ENCODE peak calls at places on chromosome 22, in nine cellular contexts. J, Z, X, O, L, U, A, K and T are unnamed samples. For H3K27me3 and H3K4me1, the result is how much of the 10 kb centered on the place peaks cover.

GRCh38 chr22:39122772-39123470 is 25.9 kb downstream of the APOBEC3H start:
- DNase-seq in J (no peak), Z (no peak), X (no peak), O (no peak), L (no peak), U (no peak), A (no peak), K (no peak), T (no peak)

GRCh38 chr22:23376256-23376655 is 195.9 kb downstream of the BCR start:
- DNase-seq in J (no peak), Z (peak), X (peak), O (no peak), L (no peak), U (no peak), A (no peak), K (no peak), T (no peak)

GRCh38 chr22:36257948-36258674 is 5.2 kb downstream of the APOL1 start:
- DNase-seq in J (no peak), Z (no peak), X (peak), O (no peak), L (no peak), U (no peak), A (no peak), K (no peak), T (peak)

GRCh38 chr22:29186302-29186701 is 19.4 kb upstream of the EMID1 start:
- DNase-seq in J (no peak), Z (no peak), X (no peak), O (no peak), L (no peak), U (no peak), A (no peak), K (no peak), T (no peak)

GRCh38 chr22:25933158-25933788 is 191.3 kb downstream of the MYO18B start:
- DNase-seq in J (no peak), Z (no peak), X (no peak), O (no peak), L (no peak), U (no peak), A (no peak), K (no peak), T (no peak)

GRCh38 chr22:47276219-47276843 is 513.9 kb downstream of the TBC1D22A start:
- DNase-seq in J (no peak), Z (no peak), X (peak), O (no peak), L (no peak), U (no peak), A (no peak), K (no peak), T (no peak)

GRCh38 chr22:22507743-22508273 is 734 bp downstream of the ZNF280B start:
- DNase-seq in J (no peak), Z (no peak), X (no peak), O (no peak), L (peak), U (no peak), A (no peak), K (no peak), T (no peak)

GRCh38 chr22:16989915-16990314 is 18.1 kb downstream of the GAB4 start:
- DNase-seq in J (no peak), Z (peak), X (no peak), O (no peak), L (no peak), U (no peak), A (no peak), K (no peak), T (no peak)

GRCh38 chr22:17945851-17946690 is 78.3 kb downstream of the MICAL3 start:
- DNase-seq in J (no peak), Z (no peak), X (no peak), O (no peak), L (no peak), U (no peak), A (no peak), K (no peak), T (no peak)

GRCh38 chr22:36156515-36157419 is 3.8 kb downstream of the APOL3 start:
- DNase-seq in J (peak), Z (peak), X (peak), O (peak), L (peak), U (peak), A (peak), K (peak), T (peak)

GRCh38 chr22:39098026-39098425 is 982 bp downstream of the APOBEC3H start:
- DNase-seq in J (no peak), Z (no peak), X (no peak), O (no peak), L (peak), U (peak), A (no peak), K (no peak), T (no peak)

GRCh38 chr22:29726512-29727247 is 6.9 kb downstream of the CABP7 start:
- DNase-seq in J (no peak), Z (no peak), X (no peak), O (no peak), L (no peak), U (no peak), A (no peak), K (no peak), T (no peak)

GRCh38 chr22:17836977-17837742 is 62.9 kb upstream of the BID start:
- DNase-seq in J (no peak), Z (no peak), X (no peak), O (no peak), L (peak), U (no peak), A (no peak), K (no peak), T (no peak)

GRCh38 chr22:36507518-36508010 is 724 bp upstream of the FOXRED2 start:
- DNase-seq in J (no peak), Z (no peak), X (no peak), O (no peak), L (no peak), U (no peak), A (no peak), K (no peak), T (no peak)

GRCh38 chr22:44400763-44401060 is 88.0 kb upstream of the SHISAL1 start:
- DNase-seq in J (no peak), Z (no peak), X (no peak), O (no peak), L (no peak), U (no peak), A (no peak), K (no peak), T (no peak)

GRCh38 chr22:44396727-44397722 is 84.3 kb upstream of the SHISAL1 start:
- DNase-seq in J (peak), Z (no peak), X (peak), O (peak), L (no peak), U (no peak), A (no peak), K (no peak), T (no peak)

GRCh38 chr22:44399906-44400762 is 87.4 kb upstream of the SHISAL1 start:
- DNase-seq in J (peak), Z (no peak), X (peak), O (peak), L (no peak), U (no peak), A (no peak), K (no peak), T (no peak)

GRCh38 chr22:44399196-44399837 is 86.6 kb upstream of the SHISAL1 start:
- DNase-seq in J (peak), Z (no peak), X (peak), O (peak), L (no peak), U (no peak), A (no peak), K (no peak), T (no peak)

DNA sequence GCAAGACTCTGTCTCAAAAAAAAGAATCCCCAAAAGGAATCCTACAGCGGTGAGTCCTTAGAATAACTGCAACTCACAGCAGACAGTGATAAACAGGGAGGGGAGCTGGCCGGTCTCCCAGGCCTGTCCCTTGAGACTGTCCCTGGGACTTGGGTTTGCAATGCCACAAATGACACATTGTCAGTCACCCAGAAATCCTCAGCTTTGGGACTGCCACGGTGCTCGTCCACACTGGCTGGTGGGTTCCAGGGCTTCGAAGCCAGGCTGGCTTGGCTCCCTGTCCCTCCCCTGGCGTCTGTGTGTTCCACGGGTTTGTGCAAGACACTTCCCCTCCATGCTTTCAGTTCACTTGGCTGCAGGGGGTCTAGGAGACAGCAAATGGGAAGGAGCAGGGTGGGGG is 86.0 kb upstream of the SHISAL1 start:
- DNase-seq in J (peak), Z (no peak), X (peak), O (peak), L (no peak), U (no peak), A (no peak), K (no peak), T (no peak)
- H3K27ac ChIP-seq in J (no peak), Z (no peak), X (no peak), O (no peak), L (no peak), U (no peak), A (no peak), K (no peak), T (no peak)

GRCh38 chr22:32576553-32577255 is 102.1 kb downstream of the FBXO7 start:
- DNase-seq in J (no peak), Z (no peak), X (no peak), O (no peak), L (peak), U (no peak), A (no peak), K (no peak), T (no peak)

GRCh38 chr22:32574397-32574796 is 99.8 kb downstream of the FBXO7 start:
- DNase-seq in J (no peak), Z (no peak), X (no peak), O (no peak), L (no peak), U (no peak), A (no peak), K (no peak), T (no peak)

GRCh38 chr22:32573991-32574390 is 99.4 kb downstream of the FBXO7 start:
- DNase-seq in J (no peak), Z (no peak), X (no peak), O (no peak), L (no peak), U (no peak), A (no peak), K (no peak), T (no peak)

GRCh38 chr22:32577591-32577990 is 103.0 kb downstream of the FBXO7 start:
- DNase-seq in J (no peak), Z (no peak), X (no peak), O (no peak), L (no peak), U (no peak), A (no peak), K (no peak), T (no peak)

DNA sequence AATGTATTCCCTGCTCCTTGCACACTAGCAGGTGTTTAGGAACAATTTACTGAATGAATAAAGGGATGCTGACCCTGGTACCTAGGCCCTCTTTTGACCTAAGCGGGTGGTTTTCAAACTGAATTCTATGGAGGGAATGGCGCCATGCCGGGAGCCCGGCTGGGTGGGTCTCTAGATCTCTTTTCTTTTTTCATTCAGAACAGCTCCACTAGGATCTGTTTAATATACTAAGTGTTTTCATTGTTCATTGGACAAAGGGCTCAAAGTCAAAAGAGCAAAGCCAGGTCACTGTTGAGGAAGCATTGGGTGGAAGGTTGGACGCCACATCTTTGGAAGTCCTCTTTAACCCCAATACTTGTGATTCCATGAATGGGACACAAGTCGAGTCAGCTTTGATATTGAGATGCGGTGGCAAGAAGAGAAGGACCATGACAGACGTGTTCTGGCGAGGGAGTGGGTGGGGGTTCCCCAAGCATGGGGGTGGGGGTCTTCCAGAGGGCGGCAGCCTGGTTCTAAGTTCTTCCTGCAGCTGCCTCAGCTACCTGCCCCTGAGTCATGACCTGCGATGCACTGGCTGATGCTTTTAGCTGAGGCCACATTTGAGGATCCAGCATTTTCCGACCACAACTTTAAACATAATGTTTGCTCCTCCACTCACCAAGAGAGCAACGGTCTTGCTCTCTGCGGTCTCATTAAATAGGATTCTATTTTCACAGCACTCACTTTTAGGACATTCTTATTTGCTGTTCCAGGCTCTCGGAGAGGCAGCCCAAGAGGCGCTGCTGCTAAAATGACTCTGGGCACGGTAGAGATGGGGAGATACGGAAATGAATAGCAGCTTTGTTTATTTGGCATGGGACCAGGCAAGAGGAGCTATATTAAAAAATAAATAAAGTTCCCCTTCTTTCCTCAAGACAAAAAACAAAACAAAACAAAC is 100.6 kb downstream of the FBXO7 start:
- DNase-seq in J (no peak), Z (no peak), X (no peak), O (no peak), L (peak), U (no peak), A (no peak), K (no peak), T (no peak)
- H3K27me3 ChIP-seq in J (under half), Z (under half), X (under half), O (under half), L (half or more), U (under half), A (under half), K (under half), T (under half)

GRCh38 chr22:31046591-31047226 is 34.4 kb upstream of the SMTN start:
- DNase-seq in J (peak), Z (no peak), X (no peak), O (peak), L (no peak), U (peak), A (no peak), K (peak), T (no peak)
- H3K4me1 ChIP-seq in J (under half), Z (under half), X (under half), O (under half), L (under half), U (under half), A (under half), K (under half), T (under half)

DNA sequence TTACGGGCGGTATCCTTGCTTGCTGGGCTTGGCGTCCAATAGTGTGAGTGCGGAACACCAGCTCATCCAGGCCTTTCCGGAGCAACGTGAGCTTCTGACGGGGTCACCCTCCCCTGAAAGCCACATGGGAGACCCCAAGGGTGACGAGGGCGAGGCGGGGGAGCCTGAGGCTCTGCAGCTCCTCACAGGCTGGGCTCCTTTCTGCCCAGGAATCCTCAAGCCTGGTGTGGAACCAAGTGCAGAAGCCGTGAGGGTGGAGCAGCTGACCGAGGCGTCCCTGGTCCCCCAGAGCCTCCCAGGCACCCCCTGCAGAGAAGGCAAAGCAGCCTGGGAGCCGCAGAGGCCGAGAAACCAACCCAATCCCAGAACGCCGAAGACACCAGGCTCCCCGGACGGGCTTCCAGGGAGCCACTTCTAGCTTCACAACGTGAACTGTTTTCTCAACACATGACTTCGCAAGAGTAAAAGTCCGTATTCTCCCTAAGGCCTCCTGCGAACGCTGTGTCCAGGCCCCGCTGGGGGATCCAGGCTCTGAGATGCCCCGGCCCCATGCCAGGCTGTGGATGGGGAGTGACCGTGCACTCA is 530.3 kb downstream of the BRD1 start:
- DNase-seq in J (no peak), Z (no peak), X (peak), O (peak), L (no peak), U (no peak), A (no peak), K (no peak), T (no peak)
- H3K27ac ChIP-seq in J (no peak), Z (no peak), X (no peak), O (no peak), L (no peak), U (no peak), A (no peak), K (no peak), T (no peak)

GRCh38 chr22:49715450-49715849 is 112.2 kb downstream of the BRD1 start:
- DNase-seq in J (no peak), Z (peak), X (no peak), O (no peak), L (no peak), U (no peak), A (no peak), K (no peak), T (no peak)

GRCh38 chr22:49718396-49718795 is 109.3 kb downstream of the BRD1 start:
- DNase-seq in J (no peak), Z (no peak), X (no peak), O (no peak), L (no peak), U (no peak), A (no peak), K (no peak), T (no peak)

GRCh38 chr22:49719046-49719445 is 108.6 kb downstream of the BRD1 start:
- DNase-seq in J (no peak), Z (no peak), X (no peak), O (no peak), L (no peak), U (no peak), A (no peak), K (no peak), T (no peak)

GRCh38 chr22:49717322-49717919 is 110.3 kb downstream of the BRD1 start:
- DNase-seq in J (no peak), Z (no peak), X (no peak), O (no peak), L (peak), U (no peak), A (no peak), K (no peak), T (no peak)

DNA sequence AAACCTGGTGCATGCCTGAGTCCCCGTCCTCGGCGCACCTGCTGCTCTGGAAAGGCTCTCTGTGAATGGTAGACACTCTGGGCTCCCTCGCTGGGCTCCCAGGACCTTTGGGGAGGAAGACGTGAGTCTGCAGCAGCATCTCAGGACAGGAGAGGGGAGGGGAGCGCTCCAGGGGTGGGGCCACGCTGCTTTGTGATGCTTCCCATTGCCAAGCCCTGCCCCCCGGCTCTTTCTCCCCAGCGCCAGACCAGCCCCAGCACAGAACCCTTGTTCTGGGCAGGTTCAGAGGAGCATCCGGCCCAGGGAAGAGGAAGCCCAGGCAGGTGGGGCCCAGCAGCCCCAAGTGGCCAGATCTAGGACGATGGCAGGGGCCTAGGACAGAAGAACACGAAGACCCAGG is 111.2 kb downstream of the BRD1 start:
- DNase-seq in J (no peak), Z (no peak), X (no peak), O (no peak), L (no peak), U (no peak), A (no peak), K (no peak), T (no peak)
- H3K27me3 ChIP-seq in J (under half), Z (under half), X (half or more), O (under half), L (half or more), U (under half), A (under half), K (under half), T (under half)

GRCh38 chr22:41401781-41402648 is 20.3 kb downstream of the TEF start:
- DNase-seq in J (peak), Z (peak), X (no peak), O (peak), L (peak), U (peak), A (no peak), K (peak), T (no peak)
- H3K4me1 ChIP-seq in J (under half), Z (under half), X (under half), O (under half), L (under half), U (under half), A (under half), K (under half), T (under half)

GRCh38 chr22:46109474-46110003 is 40.8 kb upstream of the PPARA start:
- DNase-seq in J (peak), Z (peak), X (no peak), O (no peak), L (no peak), U (no peak), A (no peak), K (no peak), T (no peak)
- H3K27ac ChIP-seq in J (peak), Z (peak), X (peak), O (peak), L (no peak), U (no peak), A (no peak), K (no peak), T (no peak)

GRCh38 chr22:37509026-37509886 is 10.0 kb downstream of the CARD10 start:
- DNase-seq in J (no peak), Z (no peak), X (no peak), O (no peak), L (no peak), U (no peak), A (no peak), K (no peak), T (no peak)
- H3K27me3 ChIP-seq in J (under half), Z (under half), X (under half), O (under half), L (under half), U (under half), A (under half), K (under half), T (under half)

GRCh38 chr22:27798526-27799333 is 2.8 kb downstream of the MN1 start:
- DNase-seq in J (peak), Z (no peak), X (no peak), O (no peak), L (peak), U (no peak), A (no peak), K (no peak), T (no peak)
- H3K4me1 ChIP-seq in J (under half), Z (under half), X (under half), O (under half), L (half or more), U (half or more), A (under half), K (under half), T (under half)